ENCODE peak calls at places on chromosomes 6 and 20, in ten cellular contexts. U, S, K, Q, N, Z, Y, F, J and D are unnamed samples.

GRCh38 chr6:138682722-138683521 is 90.6 kb upstream of the CCDC28A start:
- DNase-seq in F (peak), J (no peak), Y (peak), Z (no peak), U (no peak), N (no peak), Q (no peak), S (peak), K (no peak), D (no peak)

GRCh38 chr6:91087864-91088263 is 501.0 kb upstream of the MAP3K7 start:
- DNase-seq in S (no peak), F (no peak), Q (no peak), J (no peak), K (no peak), Z (no peak), Y (no peak), U (no peak), N (peak), D (no peak)

GRCh38 chr20:22920898-22921297 is 114.2 kb upstream of the SSTR4 start:
- DNase-seq in N (no peak), J (no peak), S (no peak), Y (no peak), U (no peak), Q (no peak), Z (no peak), K (no peak), F (no peak), D (no peak)

GRCh38 chr20:25355191-25355590 is 35.4 kb downstream of the ABHD12 start:
- DNase-seq in Y (no peak), K (no peak), Q (no peak), Z (no peak), S (no peak), N (no peak), U (no peak), J (no peak), F (no peak), D (no peak)

GRCh38 chr6:138964012-138964411 is 24.0 kb downstream of the REPS1 start:
- DNase-seq in Q (no peak), J (no peak), U (no peak), S (no peak), N (no peak), F (no peak), Y (no peak), Z (no peak), K (no peak), D (no peak)

GRCh38 chr20:23632711-23633573 is 4.8 kb downstream of the CST3 start:
- DNase-seq in Y (no peak), J (no peak), Q (no peak), S (no peak), U (no peak), Z (no peak), K (no peak), F (no peak), N (no peak), D (no peak)

GRCh38 chr6:46743425-46744158 is 3.1 kb upstream of the ANKRD66 start:
- DNase-seq in J (no peak), U (no peak), F (no peak), N (no peak), S (no peak), K (no peak), Z (no peak), Q (no peak), Y (no peak), D (no peak)

GRCh38 chr6:64217721-64218603 is 582.4 kb downstream of the PHF3 start:
- DNase-seq in U (no peak), F (no peak), Z (no peak), K (no peak), Y (no peak), S (peak), Q (no peak), N (no peak), J (no peak), D (no peak)

GRCh38 chr20:3307695-3308094 is 68.7 kb upstream of the SLC4A11 start:
- DNase-seq in J (no peak), Q (no peak), F (no peak), S (no peak), Y (no peak), Z (no peak), K (no peak), N (no peak), U (no peak), D (no peak)

GRCh38 chr20:63234693-63235398 is 859 bp upstream of the BIRC7 start:
- DNase-seq in Q (no peak), Y (no peak), F (no peak), Z (no peak), S (no peak), K (peak), J (no peak), N (peak), U (no peak), D (no peak)

GRCh38 chr6:19906161-19906560 is 69.0 kb downstream of the ID4 start:
- DNase-seq in F (no peak), J (no peak), S (peak), U (no peak), Z (no peak), N (no peak), Q (no peak), K (no peak), Y (no peak), D (no peak)

GRCh38 chr6:125519367-125519766 is 217.6 kb upstream of the HDDC2 start:
- DNase-seq in J (no peak), F (no peak), S (no peak), K (no peak), Z (no peak), Y (no peak), Q (no peak), U (no peak), N (no peak), D (no peak)

GRCh38 chr6:35568967-35569606 is 56.4 kb upstream of the TULP1 start:
- DNase-seq in N (peak), S (no peak), Z (peak), U (peak), F (peak), Y (no peak), K (no peak), J (peak), Q (peak), D (no peak)

GRCh38 chr20:44886276-44886671 is 769 bp downstream of the YWHAB start:
- DNase-seq in U (no peak), F (no peak), K (no peak), J (no peak), Q (no peak), S (no peak), Z (no peak), N (peak), Y (no peak), D (no peak)

GRCh38 chr6:6915219-6915618 is 192.5 kb upstream of the RREB1 start:
- DNase-seq in F (no peak), Z (no peak), U (no peak), Y (no peak), J (no peak), S (no peak), N (peak), Q (no peak), K (no peak), D (no peak)

GRCh38 chr6:6916598-6916997 is 191.2 kb upstream of the RREB1 start:
- DNase-seq in Z (peak), U (no peak), F (no peak), S (peak), Y (no peak), J (no peak), Q (peak), N (no peak), K (no peak), D (no peak)

GRCh38 chr6:6918216-6918983 is 189.4 kb upstream of the RREB1 start:
- DNase-seq in J (no peak), N (no peak), K (no peak), F (no peak), U (no peak), Q (no peak), S (peak), Z (peak), Y (peak), D (no peak)

GRCh38 chr6:6913346-6913745 is 194.4 kb upstream of the RREB1 start:
- DNase-seq in U (no peak), Q (no peak), Y (no peak), Z (no peak), S (no peak), K (no peak), J (no peak), F (no peak), N (no peak), D (no peak)

DNA sequence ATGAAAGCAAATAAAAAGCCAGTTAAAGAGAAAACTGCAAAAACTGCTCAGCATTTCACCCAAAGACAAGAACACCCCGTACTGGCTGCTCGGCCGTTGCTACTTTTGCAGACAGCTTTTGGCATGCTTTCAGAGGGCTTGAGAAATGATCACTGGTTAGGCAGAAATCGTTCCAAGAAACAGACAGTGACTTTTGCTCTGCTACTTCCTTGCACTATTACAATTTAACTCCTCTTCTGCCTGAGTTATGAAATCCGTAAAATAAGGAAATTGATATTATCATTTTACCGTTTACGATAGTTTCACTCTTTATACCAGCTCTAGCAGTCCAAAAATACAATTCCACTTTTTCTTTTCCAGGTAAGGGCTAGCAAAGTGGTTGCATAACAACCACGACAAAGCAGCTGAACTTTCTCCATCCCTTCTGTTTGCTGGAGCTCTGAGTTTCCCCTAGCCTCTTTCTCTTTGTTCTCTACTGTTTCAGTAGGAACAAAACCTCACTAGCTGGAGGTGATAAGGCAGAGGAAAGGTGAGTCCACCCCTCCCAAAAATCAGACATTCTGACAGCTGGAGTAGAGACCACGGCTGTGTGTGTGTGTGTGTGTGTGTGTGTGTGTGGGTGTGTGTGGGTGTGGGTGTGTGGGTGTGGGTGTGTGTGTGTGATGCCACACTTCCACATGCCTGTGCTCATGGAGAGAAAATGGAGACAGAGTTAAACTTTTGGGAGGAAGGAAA is 191.8 kb upstream of the RREB1 start:
- DNase-seq in U (peak), F (peak), N (no peak), Z (peak), Q (no peak), K (no peak), Y (no peak), J (no peak), S (peak), D (peak)
- H3K4me3 ChIP-seq in U (no peak), F (peak), N (no peak), Z (peak), Q (peak), K (no peak), Y (peak), J (peak), S (peak), D (peak)

GRCh38 chr6:10413850-10414765 is 766 bp downstream of the TFAP2A start:
- DNase-seq in U (no peak), F (no peak), K (no peak), N (peak), Y (no peak), Z (no peak), S (no peak), J (no peak), Q (no peak), D (no peak)
- H3K27ac ChIP-seq in U (no peak), F (no peak), K (no peak), N (no peak), Y (no peak), Z (no peak), S (no peak), J (no peak), Q (no peak), D (no peak)

DNA sequence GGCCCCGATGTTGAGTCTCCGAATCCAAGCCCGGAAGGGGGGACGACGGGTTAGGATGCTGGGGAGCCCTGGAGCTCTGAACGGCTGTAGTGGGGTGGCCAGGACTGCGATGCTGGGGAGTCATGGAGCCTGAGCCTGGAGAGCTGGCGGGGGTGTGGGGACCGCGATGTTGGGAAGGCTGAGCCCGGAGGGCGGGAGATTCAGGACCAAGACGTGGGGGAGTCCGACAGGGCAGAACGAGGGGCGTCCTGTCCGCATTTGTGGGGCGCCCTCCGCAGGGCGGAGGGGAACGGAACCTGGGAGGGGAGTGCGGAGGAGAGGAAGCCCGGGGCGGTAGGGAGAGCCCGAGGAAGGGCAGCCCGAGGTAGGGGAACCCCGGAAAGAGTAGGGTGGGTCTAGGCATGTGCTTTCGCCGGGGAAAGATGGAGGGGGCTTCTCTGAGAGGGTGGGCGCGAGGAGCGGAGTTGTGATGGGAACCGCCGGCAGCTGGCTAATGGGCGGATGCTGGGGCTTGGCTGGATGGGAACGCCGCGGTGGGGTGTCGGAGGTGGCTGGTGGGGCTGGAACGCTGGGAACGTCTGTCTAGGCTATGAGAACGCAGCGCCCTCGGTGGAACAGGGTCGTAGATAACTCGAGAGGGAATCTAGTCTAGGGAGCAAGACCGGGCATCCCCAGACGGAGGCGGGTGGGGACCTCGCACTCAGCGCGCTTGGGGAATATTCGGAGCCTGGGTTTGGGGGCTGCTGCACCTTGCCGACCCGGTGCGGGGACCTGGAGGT is 681 bp downstream of the PAQR8 start:
- DNase-seq in Q (peak), S (no peak), U (peak), Y (peak), N (peak), Z (no peak), J (peak), K (peak), F (peak), D (peak)
- TF ChIP-seq CTCF in Q (no peak), S (no peak), U (no peak), Y (no peak), N (peak), Z (no peak), J (no peak), K (no peak), F (peak), D (no peak)

GRCh38 chr6:146429831-146430230 is 113.8 kb upstream of the RAB32 start:
- DNase-seq in S (no peak), Z (no peak), U (no peak), F (no peak), K (no peak), N (no peak), J (no peak), Y (no peak), Q (no peak), D (no peak)

GRCh38 chr6:146434991-146435390 is 108.6 kb upstream of the RAB32 start:
- DNase-seq in U (no peak), K (no peak), Y (no peak), S (no peak), Z (no peak), N (no peak), J (no peak), Q (no peak), F (no peak), D (no peak)

GRCh38 chr6:146433881-146434741 is 109.5 kb upstream of the RAB32 start:
- DNase-seq in F (no peak), Q (no peak), S (peak), N (peak), Y (peak), J (no peak), U (no peak), K (peak), Z (no peak), D (no peak)
- H3K4me3 ChIP-seq in F (peak), Q (peak), S (no peak), N (peak), Y (peak), J (no peak), U (peak), K (peak), Z (no peak), D (peak)

GRCh38 chr6:140380371-140381218 is 1006.1 kb upstream of the CITED2 start:
- DNase-seq in J (no peak), N (no peak), Q (no peak), K (no peak), Z (no peak), U (no peak), Y (no peak), S (peak), F (no peak), D (no peak)
- H3K27ac ChIP-seq in J (no peak), N (no peak), Q (no peak), K (no peak), Z (no peak), U (no peak), Y (no peak), S (peak), F (no peak), D (no peak)

GRCh38 chr6:88161921-88162320 is 4.2 kb downstream of the CNR1 start:
- DNase-seq in U (no peak), Q (no peak), J (no peak), K (no peak), N (no peak), Z (no peak), S (no peak), Y (no peak), F (no peak), D (no peak)

DNA sequence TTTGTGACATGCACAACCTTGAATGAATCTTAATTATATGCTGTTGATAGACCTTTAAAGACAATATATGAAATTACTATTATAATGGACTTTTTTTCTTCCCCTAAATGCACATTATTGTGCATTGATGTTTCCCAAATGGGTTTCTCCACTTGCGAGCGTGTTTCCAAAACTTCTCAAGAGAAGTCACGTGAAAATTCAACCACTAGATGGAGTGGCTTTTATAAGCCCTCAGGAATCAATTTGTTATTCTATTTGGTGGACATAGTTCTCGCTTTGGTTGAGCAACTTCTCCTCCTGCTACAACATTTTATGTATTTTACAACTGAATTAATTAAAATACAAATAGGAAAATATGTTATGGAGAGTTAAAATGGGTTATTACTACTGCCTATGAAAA is 9.0 kb downstream of the CNR1 start:
- DNase-seq in J (no peak), Y (no peak), S (no peak), F (no peak), Z (no peak), N (peak), U (no peak), K (no peak), Q (no peak), D (no peak)
- TF ChIP-seq CTCF in J (no peak), Y (peak), S (no peak), F (no peak), Z (no peak), N (peak), U (no peak), K (no peak), Q (no peak), D (no peak)

GRCh38 chr6:155108070-155108815 is 113.1 kb downstream of the TIAM2 start:
- DNase-seq in J (no peak), Y (no peak), F (no peak), K (peak), S (peak), Z (no peak), Q (no peak), U (no peak), N (no peak), D (no peak)
- H3K4me3 ChIP-seq in J (no peak), Y (no peak), F (peak), K (no peak), S (no peak), Z (no peak), Q (peak), U (no peak), N (no peak), D (peak)